ENCODE peak calls at places on chromosomes 4 and X, in six cellular contexts. I is GM12878, P is GM12892, Y is HepG2, S is K562, W is H1. T is an unnamed sample.

GRCh38 chrX:116490091-116490490 is 27.3 kb upstream of the CT83 start:
- DNase-seq in I (no peak), P (no peak), Y (no peak), S (no peak), W (no peak), T (no peak)

GRCh38 chr4:65502151-65502691 is 168.1 kb downstream of the EPHA5 start:
- DNase-seq in I (no peak), P (no peak), Y (no peak), S (no peak), W (no peak), T (no peak)

GRCh38 chr4:141642711-141643110 is 6.3 kb downstream of the IL15 start:
- DNase-seq in I (no peak), P (no peak), Y (no peak), S (no peak), W (no peak), T (no peak)

GRCh38 chrX:65528705-65529340 is 5.8 kb downstream of the LAS1L start:
- DNase-seq in I (no peak), P (peak), Y (no peak), S (peak), W (peak), T (peak)

GRCh38 chrX:47497274-47497673 is 14.3 kb upstream of the ZNF41 start:
- DNase-seq in I (no peak), P (no peak), Y (no peak), S (no peak), W (no peak), T (no peak)

GRCh38 chr4:32112891-32113290 is 1392.7 kb downstream of the PCDH7 start:
- DNase-seq in I (no peak), P (no peak), Y (no peak), S (no peak), W (no peak), T (no peak)

GRCh38 chrX:14616876-14617275 is 87.5 kb downstream of the GLRA2 start:
- DNase-seq in I (no peak), P (no peak), Y (no peak), S (no peak), W (no peak), T (no peak)

GRCh38 chrX:46279925-46280313 is 265.3 kb downstream of the ZNF674 start:
- DNase-seq in I (no peak), P (no peak), Y (no peak), S (no peak), W (no peak), T (no peak)

GRCh38 chrX:105483011-105483410 is 262.5 kb upstream of the TEX13A start:
- DNase-seq in I (no peak), P (no peak), Y (no peak), S (no peak), W (no peak), T (no peak)

GRCh38 chr4:114658179-114658578 is 59.6 kb downstream of the UGT8 start:
- DNase-seq in I (no peak), P (no peak), Y (no peak), S (no peak), W (no peak), T (no peak)

GRCh38 chr4:10704050-10704810 is 19.7 kb upstream of the CLNK start:
- DNase-seq in I (no peak), P (no peak), Y (no peak), S (no peak), W (no peak), T (no peak)

GRCh38 chr4:61200195-61200990 is at the start of gene ADGRL3:
- DNase-seq in I (no peak), P (peak), Y (no peak), S (no peak), W (peak), T (peak)

GRCh38 chr4:721261-722171 is 15.9 kb downstream of the PCGF3 start:
- DNase-seq in I (no peak), P (no peak), Y (no peak), S (no peak), W (no peak), T (no peak)

GRCh38 chrX:46849933-46850332 is 13.1 kb downstream of the RP2 start:
- DNase-seq in I (no peak), P (no peak), Y (no peak), S (no peak), W (no peak), T (no peak)

GRCh38 chr4:98573791-98574190 is 84.6 kb downstream of the TSPAN5 start:
- DNase-seq in I (no peak), P (no peak), Y (no peak), S (no peak), W (no peak), T (no peak)

GRCh38 chr4:186728631-186729271 is 5.1 kb upstream of the FAT1 start:
- DNase-seq in I (no peak), P (no peak), Y (peak), S (no peak), W (no peak), T (no peak)

GRCh38 chr4:146648384-146648783 is 9.7 kb downstream of the POU4F2 start:
- DNase-seq in I (no peak), P (no peak), Y (no peak), S (no peak), W (no peak), T (no peak)

GRCh38 chr4:89781321-89781720 is 55.6 kb downstream of the SNCA start:
- DNase-seq in I (no peak), P (no peak), Y (no peak), S (no peak), W (no peak), T (no peak)

GRCh38 chrX:109856974-109857373 is 123.9 kb upstream of the ACSL4 start:
- DNase-seq in I (no peak), P (no peak), Y (peak), S (peak), W (no peak), T (no peak)

GRCh38 chr4:74166823-74167222 is 8.9 kb downstream of the MTHFD2L start:
- DNase-seq in I (no peak), P (no peak), Y (no peak), S (no peak), W (no peak), T (no peak)
- TF ChIP-seq POLR2A in I (no peak), P (no peak), Y (no peak), S (peak), W (no peak), T (no peak)

GRCh38 chr4:36281384-36282106 is at the start of gene DTHD1:
- DNase-seq in I (no peak), P (no peak), Y (no peak), S (no peak), W (no peak), T (no peak)
- TF ChIP-seq TAF1 in I (no peak), P (no peak), Y (no peak), S (no peak), W (no peak), T (no peak)

DNA sequence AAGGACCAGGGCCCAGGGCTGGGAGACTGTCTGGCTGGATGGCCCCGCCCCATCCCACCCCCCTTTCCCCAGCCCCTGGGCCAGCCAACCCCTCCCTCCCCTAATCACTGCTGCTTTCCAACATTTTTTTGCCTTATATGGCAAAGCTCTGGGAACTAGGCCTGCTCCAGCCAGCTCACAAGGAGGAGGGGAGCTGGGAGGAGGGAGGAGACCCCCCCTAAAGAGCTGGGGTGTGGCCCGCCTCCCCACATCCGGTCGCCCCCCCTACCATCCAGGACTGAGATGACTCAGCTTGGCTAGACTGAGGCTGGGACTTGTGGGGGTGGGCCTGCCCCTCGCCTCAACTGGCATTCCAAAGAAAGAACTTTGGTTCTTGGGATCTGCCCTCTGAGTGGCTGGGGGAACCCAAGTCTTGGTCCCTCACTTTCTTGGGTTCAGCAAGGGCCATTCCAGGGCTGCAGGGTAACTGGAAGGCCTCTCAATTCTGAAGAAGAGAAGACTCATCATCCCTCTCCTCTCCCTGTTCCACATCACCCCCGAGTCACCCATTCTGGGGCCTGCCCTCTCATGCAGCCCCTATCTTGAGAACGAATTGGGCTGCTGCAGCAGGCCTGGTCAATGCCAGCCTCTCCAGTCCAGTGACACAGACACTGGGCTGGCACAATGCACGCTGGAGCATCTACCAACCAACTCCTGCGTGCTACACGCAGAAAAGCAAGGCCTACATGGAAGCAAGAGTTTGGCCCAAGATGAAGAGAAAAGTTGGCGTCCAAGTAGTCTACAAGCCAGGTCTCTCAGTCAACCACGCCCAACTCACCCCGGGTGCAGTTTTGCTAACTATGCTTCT is 4.8 kb downstream of the FLNA start:
- DNase-seq in I (peak), P (no peak), Y (peak), S (peak), W (no peak), T (no peak)
- TF ChIP-seq POLR2A in I (peak), P (no peak), Y (no peak), S (peak), W (no peak), T (no peak)

DNA sequence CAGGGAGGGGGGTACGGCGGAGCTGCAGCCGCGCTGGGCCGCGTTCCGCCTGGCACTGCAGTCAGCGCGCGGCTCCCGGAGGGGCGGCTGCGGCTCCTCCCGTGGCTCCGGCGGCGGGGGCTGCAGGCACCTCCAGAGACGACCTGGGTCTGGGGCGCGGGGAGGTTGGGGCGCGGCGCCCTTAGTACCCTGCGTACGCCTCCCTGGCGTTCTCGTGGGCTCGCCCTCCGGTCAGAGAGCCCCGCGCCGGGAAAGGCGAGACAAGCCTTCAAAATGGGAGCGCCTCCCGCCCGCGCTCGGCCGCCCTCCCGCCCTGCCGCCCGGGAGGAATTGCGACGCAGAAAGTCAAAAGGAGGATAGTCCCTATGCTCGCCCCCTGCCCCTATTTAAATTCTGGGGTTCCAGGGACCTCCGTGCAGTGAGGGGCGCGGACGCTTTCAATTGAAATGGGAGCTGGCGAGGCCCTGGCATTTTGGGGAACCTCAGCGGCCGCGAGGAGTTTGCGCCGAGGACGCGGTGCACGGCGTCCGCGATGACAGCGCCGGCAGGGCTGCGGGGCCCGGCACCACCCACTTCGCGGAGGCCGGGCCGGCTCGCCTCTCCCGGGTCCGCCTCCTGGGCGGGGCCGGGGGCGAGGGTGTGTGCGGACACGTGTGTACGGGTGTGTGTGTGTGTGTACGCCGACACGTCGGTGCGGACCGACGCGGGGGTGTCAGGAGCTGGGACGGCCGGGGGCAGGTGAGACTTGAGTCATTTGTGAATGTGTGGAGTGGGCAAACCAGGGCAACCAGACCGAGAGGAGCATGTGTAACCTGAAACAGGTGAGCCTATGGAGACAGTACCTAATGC is 544 bp downstream of the HERC3 start:
- DNase-seq in I (peak), P (peak), Y (peak), S (peak), W (no peak), T (peak)
- TF ChIP-seq TAF1 in I (no peak), P (no peak), Y (peak), S (peak), W (no peak), T (no peak)

GRCh38 chr4:184688447-184688846 is 38.9 kb downstream of the PRIMPOL start:
- DNase-seq in I (no peak), P (no peak), Y (no peak), S (no peak), W (peak), T (no peak)
- TF ChIP-seq POLR2A in I (no peak), P (no peak), Y (no peak), S (no peak), W (no peak), T (no peak)

GRCh38 chr4:7944568-7945220 is 5.0 kb upstream of the AFAP1 start:
- DNase-seq in I (no peak), P (no peak), Y (peak), S (no peak), W (no peak), T (no peak)
- TF ChIP-seq TAF1 in I (no peak), P (no peak), Y (no peak), S (no peak), W (no peak), T (no peak)

T was measured in GM12891.